ENCODE peak calls at places on chromosomes 1 and 21, in ten cellular contexts. N, C, Y, R, K, B, X, I, Z and W are unnamed samples.

GRCh38 chr1:245370905-245371581 is 216.3 kb downstream of the KIF26B start:
- DNase-seq in I (no peak), Y (peak; percentile 7), R (no peak), C (no peak), N (no peak), K (no peak), B (no peak), Z (no peak), X (no peak), W (no peak)

GRCh38 chr1:10291705-10292104 is 81.3 kb downstream of the KIF1B start:
- DNase-seq in Z (no peak), X (no peak), I (no peak), R (no peak), B (no peak), Y (no peak), K (no peak), N (no peak), C (no peak), W (no peak)

GRCh38 chr1:3021233-3021671 is at the start of gene ACTRT2:
- DNase-seq in X (no peak), N (no peak), K (no peak), R (no peak), Y (no peak), I (peak; percentile 41), Z (no peak), C (peak; percentile 47), B (no peak), W (no peak)

GRCh38 chr1:217311766-217312165 is 319.1 kb downstream of the GPATCH2 start:
- DNase-seq in X (no peak), K (no peak), R (no peak), B (no peak), Z (no peak), Y (no peak), C (no peak), N (no peak), I (no peak), W (no peak)

GRCh38 chr1:42439940-42440339 is 15.9 kb downstream of the ZMYND12 start:
- DNase-seq in C (no peak), K (no peak), I (no peak), X (no peak), R (no peak), N (peak; percentile 66), B (no peak), Z (no peak), Y (no peak), W (peak; percentile 47)

GRCh38 chr1:185695299-185695698 is 38.9 kb upstream of the HMCN1 start:
- DNase-seq in K (no peak), N (no peak), Y (no peak), Z (no peak), C (no peak), I (no peak), X (no peak), R (no peak), B (no peak), W (no peak)

GRCh38 chr21:45844181-45844580 is 137.4 kb upstream of the COL6A1 start:
- DNase-seq in Z (no peak), R (no peak), K (no peak), N (no peak), C (no peak), X (no peak), B (no peak), I (peak; percentile 51), Y (no peak), W (peak; percentile 2)

GRCh38 chr21:33940164-33940563 is 24.6 kb upstream of the ATP5PO start:
- DNase-seq in X (no peak), C (no peak), Y (no peak), I (no peak), R (no peak), N (peak; percentile 56), B (no peak), K (no peak), Z (no peak), W (peak; percentile 72)

GRCh38 chr1:174568551-174568950 is 120.8 kb downstream of the GPR52 start:
- DNase-seq in K (no peak), I (no peak), X (no peak), Y (no peak), N (no peak), C (no peak), R (no peak), B (no peak), Z (no peak), W (no peak)

GRCh38 chr1:107135466-107135865 is 5.4 kb upstream of the NTNG1 start:
- DNase-seq in R (peak; percentile 38), Y (no peak), B (no peak), Z (no peak), N (peak; percentile 62), C (no peak), X (no peak), I (no peak), K (no peak), W (peak; percentile 40)

GRCh38 chr21:44395260-44395659 is 41.8 kb downstream of the TRPM2 start:
- DNase-seq in N (no peak), X (no peak), Y (no peak), C (peak; percentile 45), R (no peak), I (no peak), B (no peak), Z (no peak), K (no peak), W (no peak)

GRCh38 chr1:8718878-8719361 is 98.5 kb downstream of the RERE start:
- DNase-seq in I (no peak), X (peak; percentile 32), R (no peak), C (no peak), N (no peak), Z (no peak), K (no peak), Y (no peak), B (no peak), W (no peak)